ENCODE peak calls at places on chromosomes 2 and 18, in six cellular contexts. B, O, M, Y, X and W are unnamed samples.

GRCh38 chr2:46866770-46867246 is 48.8 kb downstream of the MCFD2 start:
- DNase-seq in M (no peak), X (peak), Y (no peak), O (no peak), B (no peak), W (no peak)

GRCh38 chr2:220077488-220077887 is 450.1 kb downstream of the SLC4A3 start:
- DNase-seq in Y (no peak), M (peak), B (no peak), O (peak), X (peak), W (no peak)

GRCh38 chr2:225457462-225457861 is 58.0 kb downstream of the NYAP2 start:
- DNase-seq in O (no peak), M (no peak), B (no peak), Y (no peak), X (no peak), W (no peak)

GRCh38 chr18:63578357-63578958 is 8.7 kb upstream of the SERPINB13 start:
- DNase-seq in X (peak), B (peak), M (peak), O (peak), Y (peak), W (no peak)

GRCh38 chr2:175441361-175441760 is 259.9 kb upstream of the ATP5MC3 start:
- DNase-seq in Y (no peak), O (no peak), B (no peak), M (no peak), X (no peak), W (no peak)

GRCh38 chr2:5685225-5685624 is 7.0 kb upstream of the SOX11 start:
- DNase-seq in X (no peak), B (no peak), O (no peak), M (no peak), Y (no peak), W (no peak)

GRCh38 chr2:184646177-184646576 is 47.8 kb downstream of the ZNF804A start:
- DNase-seq in M (no peak), Y (no peak), X (peak), O (peak), B (peak), W (no peak)

GRCh38 chr2:6866239-6866745 is 585 bp upstream of the CMPK2 start:
- DNase-seq in M (no peak), B (peak), O (peak), Y (no peak), X (peak), W (no peak)

GRCh38 chr2:204282525-204282924 is 262.8 kb upstream of the PARD3B start:
- DNase-seq in X (no peak), B (peak), O (no peak), Y (no peak), M (no peak), W (no peak)